ENCODE peak calls at places on chromosome 10, in seven cellular contexts. One of them, this sample, is unnamed.

GRCh38 chr10:25959540-25960232 is 25.7 kb downstream of the MYO3A start:
- DNase-seq in naive thymus-derived CD4-positive, alpha-beta T cell: no peak
- DNase-seq in left ventricle myocardium inferior: no peak
- DNase-seq in body of pancreas: no peak
- DNase-seq in fibroblast of lung: no peak
- DNase-seq in K562: no peak
- DNase-seq in psoas muscle: no peak
- DNase-seq in this sample: no peak

GRCh38 chr10:31650010-31650409 is 278.6 kb downstream of the ARHGAP12 start:
- DNase-seq in naive thymus-derived CD4-positive, alpha-beta T cell: no peak
- DNase-seq in left ventricle myocardium inferior: peak; percentile 82
- DNase-seq in body of pancreas: peak; percentile 44
- DNase-seq in fibroblast of lung: peak; percentile 91
- DNase-seq in K562: no peak
- DNase-seq in psoas muscle: peak; percentile 89
- DNase-seq in this sample: peak; percentile 95

GRCh38 chr10:4654496-4654895 is 171.5 kb upstream of the AKR1E2 start:
- DNase-seq in naive thymus-derived CD4-positive, alpha-beta T cell: no peak
- DNase-seq in left ventricle myocardium inferior: no peak
- DNase-seq in body of pancreas: no peak
- DNase-seq in fibroblast of lung: no peak
- DNase-seq in K562: no peak
- DNase-seq in psoas muscle: no peak
- DNase-seq in this sample: no peak

GRCh38 chr10:59362991-59363390 is 642 bp upstream of the FAM13C start:
- DNase-seq in naive thymus-derived CD4-positive, alpha-beta T cell: no peak
- DNase-seq in left ventricle myocardium inferior: peak; percentile 67
- DNase-seq in body of pancreas: peak; percentile 64
- DNase-seq in fibroblast of lung: peak; percentile 63
- DNase-seq in K562: no peak
- DNase-seq in psoas muscle: peak; percentile 74
- DNase-seq in this sample: peak; percentile 81

GRCh38 chr10:125158528-125159485 is 1.6 kb downstream of the CTBP2 start:
- DNase-seq in naive thymus-derived CD4-positive, alpha-beta T cell: no peak
- DNase-seq in left ventricle myocardium inferior: peak; percentile 71
- DNase-seq in body of pancreas: peak; percentile 51
- DNase-seq in fibroblast of lung: peak; percentile 50
- DNase-seq in K562: peak; percentile 46
- DNase-seq in psoas muscle: peak; percentile 78
- DNase-seq in this sample: peak; percentile 53

GRCh38 chr10:119189811-119190282 is 11.2 kb upstream of the PRDX3 start:
- DNase-seq in naive thymus-derived CD4-positive, alpha-beta T cell: no peak
- DNase-seq in left ventricle myocardium inferior: no peak
- DNase-seq in body of pancreas: peak; percentile 71
- DNase-seq in fibroblast of lung: peak; percentile 57
- DNase-seq in K562: no peak
- DNase-seq in psoas muscle: no peak
- DNase-seq in this sample: no peak

GRCh38 chr10:17676919-17677318 is 33.0 kb downstream of the STAM start:
- DNase-seq in naive thymus-derived CD4-positive, alpha-beta T cell: no peak
- DNase-seq in left ventricle myocardium inferior: no peak
- DNase-seq in body of pancreas: no peak
- DNase-seq in fibroblast of lung: no peak
- DNase-seq in K562: no peak
- DNase-seq in psoas muscle: no peak
- DNase-seq in this sample: no peak

GRCh38 chr10:3720228-3721019 is 64.6 kb downstream of the KLF6 start:
- DNase-seq in naive thymus-derived CD4-positive, alpha-beta T cell: no peak
- DNase-seq in left ventricle myocardium inferior: peak; percentile 41
- DNase-seq in body of pancreas: peak; percentile 80
- DNase-seq in fibroblast of lung: peak; percentile 98
- DNase-seq in K562: no peak
- DNase-seq in psoas muscle: peak; percentile 81
- DNase-seq in this sample: peak; percentile 81

GRCh38 chr10:110203500-110204455 is 3.6 kb upstream of the MXI1 start:
- DNase-seq in naive thymus-derived CD4-positive, alpha-beta T cell: no peak
- DNase-seq in left ventricle myocardium inferior: no peak
- DNase-seq in body of pancreas: peak; percentile 52
- DNase-seq in fibroblast of lung: no peak
- DNase-seq in K562: no peak
- DNase-seq in psoas muscle: no peak
- DNase-seq in this sample: no peak

GRCh38 chr10:132708441-132708840 is 77.5 kb downstream of the NKX6-2 start:
- DNase-seq in naive thymus-derived CD4-positive, alpha-beta T cell: no peak
- DNase-seq in left ventricle myocardium inferior: peak; percentile 1
- DNase-seq in body of pancreas: no peak
- DNase-seq in fibroblast of lung: no peak
- DNase-seq in K562: no peak
- DNase-seq in psoas muscle: peak; percentile 42
- DNase-seq in this sample: no peak

GRCh38 chr10:31069411-31069810 is 37.7 kb upstream of the ZNF438 start:
- DNase-seq in naive thymus-derived CD4-positive, alpha-beta T cell: no peak
- DNase-seq in left ventricle myocardium inferior: no peak
- DNase-seq in body of pancreas: no peak
- DNase-seq in fibroblast of lung: no peak
- DNase-seq in K562: no peak
- DNase-seq in psoas muscle: no peak
- DNase-seq in this sample: no peak

DNA sequence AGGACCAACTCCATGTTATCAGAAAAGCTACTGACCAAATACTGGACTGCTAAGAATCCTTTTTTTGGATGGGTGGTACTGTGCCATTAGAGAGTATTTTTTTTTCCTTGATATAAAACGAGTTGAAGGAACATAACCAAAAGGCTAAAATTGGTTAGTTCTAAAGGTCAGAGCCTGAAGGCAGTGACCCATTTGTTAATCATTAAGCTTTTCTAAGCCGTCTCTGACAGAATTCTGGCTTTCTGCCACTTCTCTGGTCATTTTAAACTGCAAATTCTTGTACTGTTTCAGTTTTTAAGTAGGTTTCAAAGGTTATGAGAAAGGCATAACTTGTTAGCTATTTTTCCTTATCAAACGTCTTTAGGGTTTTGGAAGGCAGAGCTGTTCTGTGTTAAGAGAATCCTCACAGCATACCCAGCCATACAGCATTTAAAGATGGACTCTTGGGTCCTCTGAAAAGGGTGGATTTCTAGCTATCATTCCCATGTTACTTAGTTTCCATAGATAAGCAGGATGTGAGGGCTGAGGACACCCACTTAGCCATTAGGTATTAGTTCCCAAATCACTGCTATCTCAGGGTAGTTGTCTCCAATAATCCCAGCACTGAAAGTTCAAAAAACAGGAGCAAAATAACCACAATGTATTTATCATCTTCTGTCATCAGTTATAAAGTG is 196.8 kb downstream of the RNLS start:
- DNase-seq in naive thymus-derived CD4-positive, alpha-beta T cell: no peak
- DNase-seq in left ventricle myocardium inferior: no peak
- DNase-seq in body of pancreas: peak; percentile 61
- DNase-seq in fibroblast of lung: peak; percentile 21
- DNase-seq in K562: no peak
- DNase-seq in psoas muscle: no peak
- DNase-seq in this sample: no peak
- H3K27ac ChIP-seq in naive thymus-derived CD4-positive, alpha-beta T cell: peak overlapping the region; percentile 82
- H3K27ac ChIP-seq in left ventricle myocardium inferior: peak overlapping the region; percentile 74
- H3K27ac ChIP-seq in body of pancreas: peak overlapping the region; percentile 77
- H3K27ac ChIP-seq in fibroblast of lung: no peak overlapping the region
- H3K27ac ChIP-seq in K562: no peak overlapping the region
- H3K27ac ChIP-seq in psoas muscle: peak overlapping the region; percentile 31
- H3K27ac ChIP-seq in this sample: peak overlapping the region; percentile 74

GRCh38 chr10:77911535-77912123 is 14.9 kb downstream of the DLG5 start:
- DNase-seq in naive thymus-derived CD4-positive, alpha-beta T cell: no peak
- DNase-seq in left ventricle myocardium inferior: no peak
- DNase-seq in body of pancreas: no peak
- DNase-seq in fibroblast of lung: peak; percentile 60
- DNase-seq in K562: peak; percentile 59
- DNase-seq in psoas muscle: no peak
- DNase-seq in this sample: no peak
- H3K27ac ChIP-seq in naive thymus-derived CD4-positive, alpha-beta T cell: no peak overlapping the region
- H3K27ac ChIP-seq in left ventricle myocardium inferior: no peak overlapping the region
- H3K27ac ChIP-seq in body of pancreas: no peak overlapping the region
- H3K27ac ChIP-seq in fibroblast of lung: no peak overlapping the region
- H3K27ac ChIP-seq in K562: peak overlapping the region; percentile 30
- H3K27ac ChIP-seq in psoas muscle: no peak overlapping the region
- H3K27ac ChIP-seq in this sample: no peak overlapping the region

GRCh38 chr10:79105164-79105739 is 36.5 kb downstream of the ZMIZ1 start:
- DNase-seq in naive thymus-derived CD4-positive, alpha-beta T cell: no peak
- DNase-seq in left ventricle myocardium inferior: no peak
- DNase-seq in body of pancreas: no peak
- DNase-seq in fibroblast of lung: no peak
- DNase-seq in K562: no peak
- DNase-seq in psoas muscle: no peak
- DNase-seq in this sample: no peak
- H3K27ac ChIP-seq in naive thymus-derived CD4-positive, alpha-beta T cell: no peak overlapping the region
- H3K27ac ChIP-seq in left ventricle myocardium inferior: peak overlapping the region; percentile 91
- H3K27ac ChIP-seq in body of pancreas: peak overlapping the region; percentile 45
- H3K27ac ChIP-seq in fibroblast of lung: no peak overlapping the region
- H3K27ac ChIP-seq in K562: no peak overlapping the region
- H3K27ac ChIP-seq in psoas muscle: no peak overlapping the region
- H3K27ac ChIP-seq in this sample: peak overlapping the region; percentile 82

GRCh38 chr10:44897049-44897448 is 14.1 kb upstream of the TMEM72 start:
- DNase-seq in naive thymus-derived CD4-positive, alpha-beta T cell: no peak
- DNase-seq in left ventricle myocardium inferior: no peak
- DNase-seq in body of pancreas: no peak
- DNase-seq in fibroblast of lung: no peak
- DNase-seq in K562: no peak
- DNase-seq in psoas muscle: no peak
- DNase-seq in this sample: no peak
- H3K27ac ChIP-seq in naive thymus-derived CD4-positive, alpha-beta T cell: no peak overlapping the region
- H3K27ac ChIP-seq in left ventricle myocardium inferior: no peak overlapping the region
- H3K27ac ChIP-seq in body of pancreas: no peak overlapping the region
- H3K27ac ChIP-seq in fibroblast of lung: no peak overlapping the region
- H3K27ac ChIP-seq in K562: no peak overlapping the region
- H3K27ac ChIP-seq in psoas muscle: no peak overlapping the region
- H3K27ac ChIP-seq in this sample: no peak overlapping the region

GRCh38 chr10:12787297-12787696 is 214.2 kb downstream of the CCDC3 start:
- DNase-seq in naive thymus-derived CD4-positive, alpha-beta T cell: no peak
- DNase-seq in left ventricle myocardium inferior: no peak
- DNase-seq in body of pancreas: no peak
- DNase-seq in fibroblast of lung: no peak
- DNase-seq in K562: no peak
- DNase-seq in psoas muscle: no peak
- DNase-seq in this sample: no peak

GRCh38 chr10:12783326-12783725 is 218.2 kb downstream of the CCDC3 start:
- DNase-seq in naive thymus-derived CD4-positive, alpha-beta T cell: no peak
- DNase-seq in left ventricle myocardium inferior: no peak
- DNase-seq in body of pancreas: no peak
- DNase-seq in fibroblast of lung: no peak
- DNase-seq in K562: no peak
- DNase-seq in psoas muscle: no peak
- DNase-seq in this sample: no peak

GRCh38 chr10:12784646-12785045 is 216.9 kb downstream of the CCDC3 start:
- DNase-seq in naive thymus-derived CD4-positive, alpha-beta T cell: no peak
- DNase-seq in left ventricle myocardium inferior: no peak
- DNase-seq in body of pancreas: no peak
- DNase-seq in fibroblast of lung: no peak
- DNase-seq in K562: no peak
- DNase-seq in psoas muscle: no peak
- DNase-seq in this sample: no peak

GRCh38 chr10:12788277-12788676 is 213.2 kb downstream of the CCDC3 start:
- DNase-seq in naive thymus-derived CD4-positive, alpha-beta T cell: no peak
- DNase-seq in left ventricle myocardium inferior: no peak
- DNase-seq in body of pancreas: no peak
- DNase-seq in fibroblast of lung: no peak
- DNase-seq in K562: no peak
- DNase-seq in psoas muscle: no peak
- DNase-seq in this sample: no peak

DNA sequence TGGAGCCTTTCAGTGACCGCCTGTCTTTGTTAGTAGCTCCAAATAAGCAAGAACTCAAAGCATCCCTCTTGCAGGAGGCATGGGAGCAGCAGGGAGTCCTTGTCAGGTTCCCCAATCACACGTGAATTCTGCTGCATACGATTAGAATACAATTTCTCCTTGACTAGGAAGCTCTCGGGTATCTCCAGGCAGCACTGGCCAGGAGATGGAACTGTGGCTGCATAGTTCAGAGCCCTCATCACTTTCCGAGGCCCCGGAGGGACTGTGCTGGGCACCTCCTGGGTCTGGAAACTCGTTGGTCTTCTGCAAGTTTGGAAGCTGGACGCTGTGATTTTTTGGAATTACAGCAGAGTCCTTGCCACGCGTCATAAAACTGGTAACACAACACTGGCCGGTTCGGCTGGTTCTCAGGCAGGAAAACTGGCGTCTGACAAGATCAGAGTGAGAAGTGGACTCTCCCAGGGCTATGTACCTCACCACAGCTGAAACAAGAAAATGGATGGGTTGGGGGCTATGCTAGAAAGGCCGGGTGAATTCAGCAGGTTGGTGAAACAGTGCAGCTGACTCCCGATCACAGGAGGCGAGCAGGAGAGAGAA is 216.1 kb downstream of the CCDC3 start:
- DNase-seq in naive thymus-derived CD4-positive, alpha-beta T cell: no peak
- DNase-seq in left ventricle myocardium inferior: no peak
- DNase-seq in body of pancreas: no peak
- DNase-seq in fibroblast of lung: no peak
- DNase-seq in K562: no peak
- DNase-seq in psoas muscle: no peak
- DNase-seq in this sample: no peak
- H3K27ac ChIP-seq in naive thymus-derived CD4-positive, alpha-beta T cell: no peak overlapping the region
- H3K27ac ChIP-seq in left ventricle myocardium inferior: no peak overlapping the region
- H3K27ac ChIP-seq in body of pancreas: no peak overlapping the region
- H3K27ac ChIP-seq in fibroblast of lung: no peak overlapping the region
- H3K27ac ChIP-seq in K562: no peak overlapping the region
- H3K27ac ChIP-seq in psoas muscle: peak overlapping the region; percentile 4
- H3K27ac ChIP-seq in this sample: no peak overlapping the region

DNA sequence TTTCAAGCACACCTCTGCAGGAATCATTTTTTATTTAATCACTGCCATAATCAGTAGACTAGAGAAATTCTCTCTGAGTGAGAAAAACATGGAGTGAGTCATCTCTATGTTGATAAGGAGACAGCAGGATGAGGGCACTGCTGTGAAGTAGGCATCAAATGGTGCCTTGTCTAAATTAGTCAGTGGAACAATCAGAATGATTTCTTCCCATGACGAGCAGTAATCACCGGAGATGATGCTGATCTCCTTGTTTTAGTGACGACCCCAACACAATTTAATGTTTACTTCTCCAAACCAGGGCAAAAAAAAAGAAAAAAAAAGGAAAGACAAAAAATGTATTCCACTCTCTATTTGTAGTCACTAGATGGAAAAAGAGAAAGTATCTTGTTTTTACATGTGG is 75.7 kb downstream of the SORBS1 start:
- DNase-seq in naive thymus-derived CD4-positive, alpha-beta T cell: no peak
- DNase-seq in left ventricle myocardium inferior: no peak
- DNase-seq in body of pancreas: no peak
- DNase-seq in fibroblast of lung: no peak
- DNase-seq in K562: peak; percentile 14
- DNase-seq in psoas muscle: no peak
- DNase-seq in this sample: no peak
- H3K27ac ChIP-seq in naive thymus-derived CD4-positive, alpha-beta T cell: no peak overlapping the region
- H3K27ac ChIP-seq in left ventricle myocardium inferior: peak overlapping the region; percentile 92
- H3K27ac ChIP-seq in body of pancreas: no peak overlapping the region
- H3K27ac ChIP-seq in fibroblast of lung: no peak overlapping the region
- H3K27ac ChIP-seq in K562: no peak overlapping the region
- H3K27ac ChIP-seq in psoas muscle: peak overlapping the region; percentile 52
- H3K27ac ChIP-seq in this sample: peak overlapping the region; percentile 53

GRCh38 chr10:77910524-77911145 is 15.9 kb downstream of the DLG5 start:
- DNase-seq in naive thymus-derived CD4-positive, alpha-beta T cell: no peak
- DNase-seq in left ventricle myocardium inferior: no peak
- DNase-seq in body of pancreas: no peak
- DNase-seq in fibroblast of lung: no peak
- DNase-seq in K562: no peak
- DNase-seq in psoas muscle: no peak
- DNase-seq in this sample: no peak
- H3K27ac ChIP-seq in naive thymus-derived CD4-positive, alpha-beta T cell: no peak overlapping the region
- H3K27ac ChIP-seq in left ventricle myocardium inferior: no peak overlapping the region
- H3K27ac ChIP-seq in body of pancreas: no peak overlapping the region
- H3K27ac ChIP-seq in fibroblast of lung: peak overlapping the region; percentile 48
- H3K27ac ChIP-seq in K562: peak overlapping the region; percentile 79
- H3K27ac ChIP-seq in psoas muscle: no peak overlapping the region
- H3K27ac ChIP-seq in this sample: no peak overlapping the region

GRCh38 chr10:77355844-77356243 is 281.8 kb downstream of the KCNMA1 start:
- DNase-seq in naive thymus-derived CD4-positive, alpha-beta T cell: no peak
- DNase-seq in left ventricle myocardium inferior: no peak
- DNase-seq in body of pancreas: no peak
- DNase-seq in fibroblast of lung: peak; percentile 75
- DNase-seq in K562: no peak
- DNase-seq in psoas muscle: no peak
- DNase-seq in this sample: no peak
- H3K27ac ChIP-seq in naive thymus-derived CD4-positive, alpha-beta T cell: no peak overlapping the region
- H3K27ac ChIP-seq in left ventricle myocardium inferior: no peak overlapping the region
- H3K27ac ChIP-seq in body of pancreas: no peak overlapping the region
- H3K27ac ChIP-seq in fibroblast of lung: peak overlapping the region; percentile 58
- H3K27ac ChIP-seq in K562: no peak overlapping the region
- H3K27ac ChIP-seq in psoas muscle: no peak overlapping the region
- H3K27ac ChIP-seq in this sample: no peak overlapping the region